ENCODE peak calls at places on chromosome 5, in four cellular contexts. One of them, this sample, is unnamed.

GRCh38 chr5:9545301-9545958 is 445 bp downstream of the SEMA5A start:
- DNase-seq in HepG2: no peak
- DNase-seq in HCT116: no peak
- DNase-seq in K562: no peak
- DNase-seq in this sample: no peak

GRCh38 chr5:122078116-122078865 is at the start of gene LOX:
- DNase-seq in HepG2: peak
- DNase-seq in HCT116: no peak
- DNase-seq in K562: no peak
- DNase-seq in this sample: no peak

GRCh38 chr5:130335116-130335515 is 430.9 kb downstream of the CHSY3 start:
- DNase-seq in HepG2: no peak
- DNase-seq in HCT116: no peak
- DNase-seq in K562: no peak
- DNase-seq in this sample: no peak

GRCh38 chr5:15968994-15969393 is 210.6 kb downstream of the MARCHF11 start:
- DNase-seq in HepG2: no peak
- DNase-seq in HCT116: no peak
- DNase-seq in K562: no peak
- DNase-seq in this sample: no peak

GRCh38 chr5:175887463-175887862 is 16.1 kb downstream of the CPLX2 start:
- DNase-seq in HepG2: no peak
- DNase-seq in HCT116: no peak
- DNase-seq in K562: no peak
- DNase-seq in this sample: no peak

GRCh38 chr5:61330879-61331406 is 1.1 kb upstream of the ZSWIM6 start:
- DNase-seq in HepG2: peak
- DNase-seq in HCT116: no peak
- DNase-seq in K562: peak
- DNase-seq in this sample: no peak

GRCh38 chr5:9726931-9727330 is 96.8 kb upstream of the TAS2R1 start:
- DNase-seq in HepG2: no peak
- DNase-seq in HCT116: no peak
- DNase-seq in K562: no peak
- DNase-seq in this sample: no peak

GRCh38 chr5:78927657-78928282 is 57.3 kb downstream of the ARSB start:
- DNase-seq in HepG2: peak
- DNase-seq in HCT116: peak
- DNase-seq in K562: no peak
- DNase-seq in this sample: peak

GRCh38 chr5:174547814-174548213 is 176.6 kb upstream of the MSX2 start:
- DNase-seq in HepG2: no peak
- DNase-seq in HCT116: no peak
- DNase-seq in K562: no peak
- DNase-seq in this sample: no peak

GRCh38 chr5:36690041-36690941 is 83.9 kb downstream of the SLC1A3 start:
- DNase-seq in HepG2: peak
- DNase-seq in HCT116: peak
- DNase-seq in K562: peak
- DNase-seq in this sample: peak

GRCh38 chr5:45355189-45355992 is 340.8 kb downstream of the HCN1 start:
- DNase-seq in HepG2: no peak
- DNase-seq in HCT116: no peak
- DNase-seq in K562: no peak
- DNase-seq in this sample: no peak

DNA sequence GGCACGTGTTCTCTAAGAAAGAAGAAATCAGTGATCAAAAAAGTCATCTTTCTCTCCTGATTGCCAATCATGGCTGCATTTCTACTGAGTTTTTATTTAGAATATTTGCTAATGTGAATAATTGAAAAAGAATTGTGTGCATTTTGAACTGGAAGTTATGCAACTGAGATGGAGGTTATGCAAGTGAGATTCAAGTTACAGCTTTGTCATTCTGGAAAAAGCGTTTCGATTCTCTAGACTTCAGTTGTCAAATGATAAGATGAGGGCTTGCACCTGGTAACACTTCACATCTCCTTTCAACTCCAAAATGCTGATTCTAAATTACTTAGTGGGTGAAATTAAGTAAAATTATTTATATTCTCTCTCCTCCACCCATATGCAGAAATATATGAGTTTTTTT is 36.4 kb downstream of the C6 start:
- DNase-seq in HepG2: no peak
- DNase-seq in HCT116: no peak
- DNase-seq in K562: no peak
- DNase-seq in this sample: no peak
- TF ChIP-seq SIN3A in HepG2: no peak
- TF ChIP-seq SIN3A in HCT116: no peak
- TF ChIP-seq SIN3A in K562: no peak
- TF ChIP-seq SIN3A in this sample: no peak

GRCh38 chr5:134958755-134959154 is 9.0 kb upstream of the CATSPER3 start:
- DNase-seq in HepG2: peak
- DNase-seq in HCT116: no peak
- DNase-seq in K562: no peak
- DNase-seq in this sample: no peak

GRCh38 chr5:134957920-134958608 is 9.6 kb upstream of the CATSPER3 start:
- DNase-seq in HepG2: no peak
- DNase-seq in HCT116: no peak
- DNase-seq in K562: no peak
- DNase-seq in this sample: no peak
- TF ChIP-seq POLR2AphosphoS5 in HepG2: no peak
- TF ChIP-seq POLR2AphosphoS5 in HCT116: no peak
- TF ChIP-seq POLR2AphosphoS5 in K562: no peak
- TF ChIP-seq POLR2AphosphoS5 in this sample: no peak

GRCh38 chr5:145944328-145944727 is 8.0 kb downstream of the SH3RF2 start:
- DNase-seq in HepG2: peak
- DNase-seq in HCT116: no peak
- DNase-seq in K562: no peak
- DNase-seq in this sample: no peak
- TF ChIP-seq TCF7L2 in HepG2: no peak
- TF ChIP-seq TCF7L2 in HCT116: no peak
- TF ChIP-seq TCF7L2 in K562: no peak
- TF ChIP-seq TCF7L2 in this sample: no peak

GRCh38 chr5:17229308-17229707 is 11.9 kb downstream of the BASP1 start:
- DNase-seq in HepG2: no peak
- DNase-seq in HCT116: no peak
- DNase-seq in K562: no peak
- DNase-seq in this sample: no peak
- TF ChIP-seq SIN3A in HepG2: no peak
- TF ChIP-seq SIN3A in HCT116: no peak
- TF ChIP-seq SIN3A in K562: no peak
- TF ChIP-seq SIN3A in this sample: no peak

GRCh38 chr5:118637947-118638670 is 350.2 kb downstream of the DTWD2 start:
- DNase-seq in HepG2: no peak
- DNase-seq in HCT116: no peak
- DNase-seq in K562: no peak
- DNase-seq in this sample: no peak
- TF ChIP-seq POLR2AphosphoS5 in HepG2: no peak
- TF ChIP-seq POLR2AphosphoS5 in HCT116: no peak
- TF ChIP-seq POLR2AphosphoS5 in K562: no peak
- TF ChIP-seq POLR2AphosphoS5 in this sample: no peak

GRCh38 chr5:84605246-84605645 is 220.6 kb upstream of the EDIL3 start:
- DNase-seq in HepG2: no peak
- DNase-seq in HCT116: no peak
- DNase-seq in K562: no peak
- DNase-seq in this sample: no peak

GRCh38 chr5:84597904-84598303 is 213.2 kb upstream of the EDIL3 start:
- DNase-seq in HepG2: no peak
- DNase-seq in HCT116: no peak
- DNase-seq in K562: no peak
- DNase-seq in this sample: no peak

GRCh38 chr5:84603557-84604185 is 219.0 kb upstream of the EDIL3 start:
- DNase-seq in HepG2: no peak
- DNase-seq in HCT116: no peak
- DNase-seq in K562: no peak
- DNase-seq in this sample: no peak

GRCh38 chr5:84602371-84602771 is 217.7 kb upstream of the EDIL3 start:
- DNase-seq in HepG2: no peak
- DNase-seq in HCT116: no peak
- DNase-seq in K562: no peak
- DNase-seq in this sample: no peak

GRCh38 chr5:84599964-84600363 is 215.3 kb upstream of the EDIL3 start:
- DNase-seq in HepG2: no peak
- DNase-seq in HCT116: no peak
- DNase-seq in K562: no peak
- DNase-seq in this sample: no peak
- TF ChIP-seq TCF7L2 in HepG2: no peak
- TF ChIP-seq TCF7L2 in HCT116: no peak
- TF ChIP-seq TCF7L2 in K562: no peak
- TF ChIP-seq TCF7L2 in this sample: no peak

GRCh38 chr5:90434116-90434714 is 24.7 kb upstream of the CETN3 start:
- DNase-seq in HepG2: peak
- DNase-seq in HCT116: peak
- DNase-seq in K562: peak
- DNase-seq in this sample: no peak

GRCh38 chr5:90437663-90438062 is 28.1 kb upstream of the CETN3 start:
- DNase-seq in HepG2: no peak
- DNase-seq in HCT116: no peak
- DNase-seq in K562: no peak
- DNase-seq in this sample: no peak

GRCh38 chr5:90440644-90441043 is 31.1 kb upstream of the CETN3 start:
- DNase-seq in HepG2: no peak
- DNase-seq in HCT116: no peak
- DNase-seq in K562: no peak
- DNase-seq in this sample: no peak

GRCh38 chr5:90438100-90438499 is 28.5 kb upstream of the CETN3 start:
- DNase-seq in HepG2: peak
- DNase-seq in HCT116: no peak
- DNase-seq in K562: no peak
- DNase-seq in this sample: no peak
- TF ChIP-seq SIN3A in HepG2: no peak
- TF ChIP-seq SIN3A in HCT116: no peak
- TF ChIP-seq SIN3A in K562: no peak
- TF ChIP-seq SIN3A in this sample: no peak

GRCh38 chr5:66144799-66145390 is 795 bp downstream of the SREK1 start:
- DNase-seq in HepG2: peak
- DNase-seq in HCT116: no peak
- DNase-seq in K562: no peak
- DNase-seq in this sample: peak
- TF ChIP-seq POLR2AphosphoS5 in HepG2: no peak
- TF ChIP-seq POLR2AphosphoS5 in HCT116: no peak
- TF ChIP-seq POLR2AphosphoS5 in K562: no peak
- TF ChIP-seq POLR2AphosphoS5 in this sample: no peak

GRCh38 chr5:152072076-152072475 is 147.4 kb upstream of the GLRA1 start:
- DNase-seq in HepG2: no peak
- DNase-seq in HCT116: no peak
- DNase-seq in K562: no peak
- DNase-seq in this sample: no peak
- TF ChIP-seq TCF7L2 in HepG2: no peak
- TF ChIP-seq TCF7L2 in HCT116: no peak
- TF ChIP-seq TCF7L2 in K562: no peak
- TF ChIP-seq TCF7L2 in this sample: no peak

GRCh38 chr5:109994135-109994534 is 304.4 kb downstream of the MAN2A1 start:
- DNase-seq in HepG2: no peak
- DNase-seq in HCT116: no peak
- DNase-seq in K562: no peak
- DNase-seq in this sample: no peak

GRCh38 chr5:109989994-109990722 is 300.4 kb downstream of the MAN2A1 start:
- DNase-seq in HepG2: peak
- DNase-seq in HCT116: no peak
- DNase-seq in K562: no peak
- DNase-seq in this sample: no peak

GRCh38 chr5:109989161-109989560 is 299.4 kb downstream of the MAN2A1 start:
- DNase-seq in HepG2: peak
- DNase-seq in HCT116: no peak
- DNase-seq in K562: no peak
- DNase-seq in this sample: no peak

GRCh38 chr5:109990723-109991359 is 301.1 kb downstream of the MAN2A1 start:
- DNase-seq in HepG2: no peak
- DNase-seq in HCT116: no peak
- DNase-seq in K562: no peak
- DNase-seq in this sample: no peak

GRCh38 chr5:109992264-109992915 is 302.7 kb downstream of the MAN2A1 start:
- DNase-seq in HepG2: no peak
- DNase-seq in HCT116: no peak
- DNase-seq in K562: no peak
- DNase-seq in this sample: no peak
- TF ChIP-seq SIN3A in HepG2: no peak
- TF ChIP-seq SIN3A in HCT116: no peak
- TF ChIP-seq SIN3A in K562: no peak
- TF ChIP-seq SIN3A in this sample: no peak